ENCODE peak calls at places on chromosome 1, in six cellular contexts. O is AG04450; T is HTR-8/SVneo; A is GM12892; S is stimulated activated CD4-positive, alpha-beta T cell treated with anti-CD3 and anti-CD28 coated beads, Interleukin-4, amount 100 ng/mL, for 24 hours; Z is aorta. E is an unnamed sample.

GRCh38 chr1:110007045-110007444 is 22.5 kb downstream of the AHCYL1 start:
- DNase-seq in O (no peak), T (no peak), A (no peak), S (no peak), Z (no peak), E (no peak)

GRCh38 chr1:55275976-55276375 is 60.8 kb upstream of the USP24 start:
- DNase-seq in O (no peak), T (no peak), A (no peak), S (no peak), Z (no peak), E (no peak)

GRCh38 chr1:225662155-225662554 is 9.2 kb upstream of the ENAH start:
- DNase-seq in O (no peak), T (no peak), A (no peak), S (no peak), Z (no peak), E (no peak)

GRCh38 chr1:202247104-202247503 is 53.5 kb downstream of the LGR6 start:
- DNase-seq in O (no peak), T (no peak), A (no peak), S (no peak), Z (no peak), E (no peak)

GRCh38 chr1:19869929-19870328 is 12.3 kb upstream of the OTUD3 start:
- DNase-seq in O (no peak), T (no peak), A (no peak), S (no peak), Z (no peak), E (no peak)

GRCh38 chr1:22284906-22285544 is 142.1 kb upstream of the WNT4 start:
- DNase-seq in O (no peak), T (no peak), A (no peak), S (no peak), Z (no peak), E (no peak)

GRCh38 chr1:236997882-236998281 is 6.4 kb downstream of the MT1HL1 start:
- DNase-seq in O (no peak), T (no peak), A (no peak), S (no peak), Z (peak), E (no peak)

GRCh38 chr1:67088440-67088839 is 34.5 kb upstream of the SLC35D1 start:
- DNase-seq in O (no peak), T (no peak), A (no peak), S (no peak), Z (no peak), E (no peak)

GRCh38 chr1:67674260-67675011 is 10.6 kb upstream of the GADD45A start:
- DNase-seq in O (no peak), T (no peak), A (no peak), S (peak), Z (no peak), E (no peak)

GRCh38 chr1:178530037-178530402 is 17.1 kb downstream of the TEX35 start:
- DNase-seq in O (no peak), T (peak), A (no peak), S (no peak), Z (no peak), E (no peak)

GRCh38 chr1:214219916-214220315 is 61.0 kb upstream of the SMYD2 start:
- DNase-seq in O (no peak), T (no peak), A (no peak), S (no peak), Z (no peak), E (no peak)